ENCODE peak calls at places on chromosome X, in six cellular contexts. R is effector memory CD4-positive, alpha-beta T cell; D is gastrocnemius medialis; F is mammary epithelial cell; K is MM.1S; W is PC-3. T is an unnamed sample.

GRCh38 chrX:3176439-3176820 is 135.2 kb downstream of the ARSF start:
- DNase-seq in R (no peak), D (no peak), F (no peak), K (no peak), W (no peak), T (no peak)

GRCh38 chrX:106286053-106286650 is 118.0 kb downstream of the PWWP3B start:
- DNase-seq in R (no peak), D (no peak), F (peak; percentile 80), K (no peak), W (peak; percentile 47), T (no peak)

GRCh38 chrX:29432534-29432933 is 782.8 kb upstream of the MAGEB2 start:
- DNase-seq in R (no peak), D (no peak), F (peak; percentile 35), K (no peak), W (no peak), T (no peak)

GRCh38 chrX:152861116-152861515 is 30.3 kb downstream of the NSDHL start:
- DNase-seq in R (no peak), D (no peak), F (no peak), K (no peak), W (peak; percentile 51), T (no peak)

GRCh38 chrX:35104626-35105025 is 162.0 kb downstream of the FAM47B start:
- DNase-seq in R (no peak), D (no peak), F (no peak), K (no peak), W (no peak), T (no peak)

GRCh38 chrX:39907964-39908616 is 189.7 kb downstream of the BCOR start:
- DNase-seq in R (no peak), D (peak; percentile 49), F (peak; percentile 86), K (no peak), W (peak; percentile 94), T (no peak)

GRCh38 chrX:15465347-15465746 is 27.8 kb downstream of the PIR start:
- DNase-seq in R (no peak), D (no peak), F (peak; percentile 42), K (no peak), W (no peak), T (peak; percentile 57)

GRCh38 chrX:18032486-18033221 is 171.6 kb upstream of the RAI2 start:
- DNase-seq in R (no peak), D (no peak), F (no peak), K (no peak), W (no peak), T (no peak)

GRCh38 chrX:111182938-111183337 is 86.9 kb downstream of the PAK3 start:
- DNase-seq in R (no peak), D (no peak), F (no peak), K (no peak), W (no peak), T (no peak)

GRCh38 chrX:16130707-16131106 is 7.3 kb downstream of the GRPR start:
- DNase-seq in R (no peak), D (no peak), F (no peak), K (no peak), W (no peak), T (no peak)

GRCh38 chrX:129780441-129781105 is 824 bp downstream of the SASH3 start:
- DNase-seq in R (no peak), D (no peak), F (no peak), K (peak; percentile 37), W (no peak), T (peak; percentile 52)
- H3K4me1 ChIP-seq in R (peaks cover 63% of the 10 kb centered on the region), D (no peaks in the 10 kb centered on the region), F (no peaks in the 10 kb centered on the region), K (peaks cover 65% of the 10 kb centered on the region), W (peaks cover 12% of the 10 kb centered on the region), T (peaks cover 82% of the 10 kb centered on the region)

DNA sequence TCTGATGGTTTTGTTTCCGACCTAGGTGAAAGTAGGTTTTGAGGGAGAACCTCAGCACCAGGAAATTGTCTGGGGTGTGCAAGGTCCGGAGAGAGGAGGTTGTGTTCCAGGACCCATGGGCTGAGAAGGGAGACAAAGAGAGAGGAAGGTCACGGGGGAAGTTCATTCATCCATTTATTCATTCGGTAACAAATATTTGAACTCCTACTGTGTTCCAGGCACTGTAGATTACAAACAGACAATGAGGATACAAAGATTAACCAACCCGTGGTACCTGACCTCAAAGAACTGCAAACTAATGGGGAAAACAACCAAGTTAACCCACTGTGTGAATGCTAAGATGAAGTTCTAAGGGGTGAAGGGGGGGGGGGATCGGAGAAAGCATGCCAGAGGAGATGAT is 1.8 kb upstream of the GPC3 start:
- DNase-seq in R (no peak), D (no peak), F (no peak), K (no peak), W (no peak), T (no peak)
- H3K4me1 ChIP-seq in R (peaks cover 4% of the 10 kb centered on the region), D (peaks cover 9% of the 10 kb centered on the region), F (peaks cover 3% of the 10 kb centered on the region), K (no peaks in the 10 kb centered on the region), W (no peaks in the 10 kb centered on the region), T (no peaks in the 10 kb centered on the region)

GRCh38 chrX:24147165-24147564 is 2.4 kb upstream of the ZFX start:
- DNase-seq in R (no peak), D (no peak), F (no peak), K (no peak), W (no peak), T (no peak)

GRCh38 chrX:24144528-24144927 is 5.0 kb upstream of the ZFX start:
- DNase-seq in R (no peak), D (no peak), F (no peak), K (no peak), W (no peak), T (no peak)

GRCh38 chrX:24145340-24146186 is 4.0 kb upstream of the ZFX start:
- DNase-seq in R (no peak), D (no peak), F (peak; percentile 58), K (no peak), W (peak; percentile 84), T (no peak)

GRCh38 chrX:24148118-24148517 is 1.4 kb upstream of the ZFX start:
- DNase-seq in R (no peak), D (no peak), F (no peak), K (peak; percentile 52), W (no peak), T (peak; percentile 65)

DNA sequence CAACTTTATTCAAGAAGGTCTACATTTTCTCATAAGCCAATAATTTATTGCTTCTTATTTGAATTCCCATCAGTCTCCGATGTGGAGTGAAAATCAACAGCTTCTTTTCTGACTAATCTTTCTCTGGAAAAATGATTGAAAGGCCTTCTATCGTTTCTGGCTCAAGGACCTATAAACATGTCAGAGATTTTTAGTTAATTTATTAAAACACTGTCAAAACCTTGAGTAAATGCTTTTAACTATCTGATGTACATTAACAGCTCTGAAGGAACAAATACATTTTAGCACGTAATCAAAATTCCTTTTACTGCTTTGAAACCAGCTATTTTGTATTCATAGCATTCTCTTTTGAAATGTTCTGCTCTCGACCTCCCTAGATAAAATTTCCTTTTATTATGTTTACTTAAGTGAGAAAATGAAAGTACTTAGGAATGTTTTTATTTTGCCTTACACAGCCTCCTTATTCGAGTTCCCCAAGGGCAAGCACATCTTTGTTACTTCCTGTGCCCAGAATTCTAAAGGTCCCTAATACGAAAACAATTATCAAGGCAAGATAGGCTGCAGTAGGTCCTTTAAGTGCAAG is 3.2 kb upstream of the ZFX start:
- DNase-seq in R (no peak), D (no peak), F (no peak), K (no peak), W (peak; percentile 27), T (no peak)
- H3K4me1 ChIP-seq in R (peaks cover 10% of the 10 kb centered on the region), D (peaks cover 19% of the 10 kb centered on the region), F (peaks cover 34% of the 10 kb centered on the region), K (peaks cover 13% of the 10 kb centered on the region), W (peaks cover 50% of the 10 kb centered on the region), T (peaks cover 15% of the 10 kb centered on the region)

GRCh38 chrX:148268646-148269045 is 231.8 kb upstream of the AFF2 start:
- DNase-seq in R (no peak), D (no peak), F (no peak), K (no peak), W (no peak), T (no peak)
- H3K4me1 ChIP-seq in R (peaks cover 4% of the 10 kb centered on the region), D (no peaks in the 10 kb centered on the region), F (no peaks in the 10 kb centered on the region), K (no peaks in the 10 kb centered on the region), W (no peaks in the 10 kb centered on the region), T (peaks cover 34% of the 10 kb centered on the region)

T was measured in Karpas-422.